ENCODE peak calls at places on chromosomes 1 and 21, in six cellular contexts. O is AG08395; R is SK-N-SH; H is EH; E is psoas muscle; N is stimulated activated CD8-positive, alpha-beta memory T cell treated with anti-CD3 and anti-CD28 coated beads, Interleukin-2, amount 100 ng/mL, for 1 hour. P is an unnamed sample.

GRCh38 chr1:62371375-62371774 is 52.1 kb upstream of the KANK4 start:
- DNase-seq in O (no peak), R (no peak), H (no peak), E (no peak), N (no peak), P (no peak)

GRCh38 chr21:26961704-26962103 is 5.2 kb downstream of the ADAMTS5 start:
- DNase-seq in O (no peak), R (peak; percentile 24), H (no peak), E (no peak), N (no peak), P (no peak)

GRCh38 chr1:214445201-214445600 is 106.2 kb downstream of the PTPN14 start:
- DNase-seq in O (peak; percentile 42), R (peak; percentile 19), H (peak; percentile 69), E (no peak), N (no peak), P (no peak)

GRCh38 chr1:45359882-45360513 is 19.8 kb upstream of the MUTYH start:
- DNase-seq in O (peak; percentile 65), R (peak; percentile 37), H (peak; percentile 72), E (peak; percentile 76), N (no peak), P (no peak)

GRCh38 chr1:241834733-241835377 is 13.1 kb upstream of the EXO1 start:
- DNase-seq in O (peak; percentile 49), R (peak; percentile 26), H (peak; percentile 66), E (no peak), N (no peak), P (no peak)

GRCh38 chr21:42751866-42752265 is 98.4 kb downstream of the PDE9A start:
- DNase-seq in O (no peak), R (no peak), H (no peak), E (peak; percentile 40), N (no peak), P (no peak)

GRCh38 chr1:8203551-8203950 is 114.4 kb upstream of the SLC45A1 start:
- DNase-seq in O (no peak), R (no peak), H (no peak), E (peak; percentile 17), N (no peak), P (no peak)

GRCh38 chr1:217526636-217527035 is 104.3 kb downstream of the GPATCH2 start:
- DNase-seq in O (no peak), R (no peak), H (no peak), E (no peak), N (no peak), P (no peak)

GRCh38 chr1:2320760-2321159 is 70.6 kb downstream of the MORN1 start:
- DNase-seq in O (no peak), R (no peak), H (no peak), E (no peak), N (no peak), P (no peak)

GRCh38 chr1:212605441-212605976 is 3.1 kb upstream of the ATF3 start:
- DNase-seq in O (no peak), R (no peak), H (peak; percentile 48), E (no peak), N (no peak), P (no peak)

GRCh38 chr1:243341074-243341473 is 85.2 kb downstream of the SDCCAG8 start:
- DNase-seq in O (no peak), R (no peak), H (no peak), E (no peak), N (no peak), P (no peak)